ENCODE peak calls at places on chromosomes 5 and 9, in four cellular contexts. O, V, X and R are unnamed samples.
A peak's percentile ranks its signal among the peaks of the same experiment; 100 is the strongest.

GRCh38 chr5:180801596-180802324 is 846 bp downstream of the MGAT1 start:
- DNase-seq in O (no peak), V (no peak), X (no peak), R (no peak)

GRCh38 chr5:111756701-111757581 is at the start of gene NREP:
- DNase-seq in O (peak; percentile 71), V (peak; percentile 90), X (peak; percentile 86), R (peak; percentile 70)

GRCh38 chr5:20678814-20679298 is 690.9 kb upstream of the CDH18 start:
- DNase-seq in O (no peak), V (no peak), X (peak; percentile 12), R (peak; percentile 88)

GRCh38 chr9:111178361-111179043 is 140.2 kb upstream of the LPAR1 start:
- DNase-seq in O (no peak), V (no peak), X (no peak), R (peak; percentile 11)

GRCh38 chr9:75071530-75072122 is 16.3 kb downstream of the NMRK1 start:
- DNase-seq in O (no peak), V (no peak), X (peak; percentile 51), R (no peak)

GRCh38 chr9:75274781-75275180 is 186.5 kb downstream of the OSTF1 start:
- DNase-seq in O (no peak), V (no peak), X (no peak), R (no peak)

GRCh38 chr9:29966247-29966646 is 2393.0 kb upstream of the C9orf72 start:
- DNase-seq in O (no peak), V (no peak), X (no peak), R (peak; percentile 2)

GRCh38 chr9:107700902-107701301 is 211.3 kb upstream of the KLF4 start:
- DNase-seq in O (no peak), V (no peak), X (no peak), R (no peak)

GRCh38 chr5:64074533-64074932 is 91.1 kb upstream of the RNF180 start:
- DNase-seq in O (peak; percentile 14), V (peak; percentile 21), X (peak; percentile 12), R (peak; percentile 49)

GRCh38 chr5:153147891-153148623 is 342.4 kb upstream of the GRIA1 start:
- DNase-seq in O (peak; percentile 17), V (peak; percentile 11), X (peak; percentile 1), R (peak; percentile 25)

GRCh38 chr5:87650284-87650683 is 237.6 kb upstream of the CCNH start:
- DNase-seq in O (no peak), V (no peak), X (no peak), R (no peak)

GRCh38 chr5:160311491-160312138 is 749 bp downstream of the CCNJL start:
- DNase-seq in O (peak; percentile 14), V (no peak), X (no peak), R (no peak)

GRCh38 chr5:1749346-1750124 is 50.1 kb downstream of the MRPL36 start:
- DNase-seq in O (peak; percentile 5), V (no peak), X (no peak), R (no peak)

GRCh38 chr5:126097881-126098280 is 325.3 kb upstream of the GRAMD2B start:
- DNase-seq in O (no peak), V (no peak), X (no peak), R (no peak)

GRCh38 chr5:41095324-41096101 is 24.4 kb upstream of the MROH2B start:
- DNase-seq in O (no peak), V (no peak), X (no peak), R (no peak)

GRCh38 chr5:180161420-180162303 is 47.3 kb downstream of the RASGEF1C start:
- DNase-seq in O (no peak), V (peak; percentile 31), X (peak; percentile 23), R (no peak)

GRCh38 chr5:160262665-160263064 is 33.4 kb downstream of the FABP6 start:
- DNase-seq in O (no peak), V (no peak), X (peak; percentile 79), R (no peak)

GRCh38 chr5:1938310-1939000 is 55.7 kb upstream of the IRX4 start:
- DNase-seq in O (no peak), V (no peak), X (no peak), R (no peak)

GRCh38 chr5:136023935-136024645 is 4.7 kb upstream of the TGFBI start:
- DNase-seq in O (no peak), V (no peak), X (no peak), R (no peak)

GRCh38 chr5:168114444-168115017 is 176.9 kb upstream of the WWC1 start:
- DNase-seq in O (peak; percentile 86), V (peak; percentile 44), X (peak; percentile 52), R (peak; percentile 70)

GRCh38 chr9:134065720-134066419 is 2.0 kb downstream of the BRD3 start:
- DNase-seq in O (no peak), V (peak; percentile 81), X (peak; percentile 62), R (peak; percentile 17)

GRCh38 chr9:78668148-78668825 is 371.4 kb downstream of the PSAT1 start:
- DNase-seq in O (no peak), V (no peak), X (no peak), R (no peak)

GRCh38 chr9:107039546-107039945 is 176.6 kb downstream of the ZNF462 start:
- DNase-seq in O (no peak), V (no peak), X (no peak), R (no peak)

GRCh38 chr9:109975574-109976327 is 195.8 kb downstream of the PALM2AKAP2 start:
- DNase-seq in O (no peak), V (no peak), X (no peak), R (no peak)

GRCh38 chr5:128111818-128112448 is 28.4 kb downstream of the SLC12A2 start:
- DNase-seq in O (no peak), V (no peak), X (no peak), R (peak; percentile 39)

GRCh38 chr5:179241175-179241574 is 104.1 kb downstream of the ADAMTS2 start:
- DNase-seq in O (peak; percentile 6), V (no peak), X (no peak), R (no peak)

GRCh38 chr5:35924122-35924949 is 14.1 kb downstream of the CAPSL start:
- DNase-seq in O (no peak), V (no peak), X (no peak), R (no peak)

GRCh38 chr5:134465856-134466240 is 54.2 kb upstream of the CDKN2AIPNL start:
- DNase-seq in O (peak; percentile 89), V (peak; percentile 73), X (peak; percentile 93), R (peak; percentile 89)

GRCh38 chr9:13436591-13436990 is 157.1 kb upstream of the MPDZ start:
- DNase-seq in O (no peak), V (no peak), X (no peak), R (no peak)

GRCh38 chr5:124580925-124581821 is 165.3 kb downstream of the ZNF608 start:
- DNase-seq in O (peak; percentile 88), V (peak; percentile 98), X (no peak), R (no peak)

GRCh38 chr9:26722755-26723154 is 169.8 kb downstream of the CAAP1 start:
- DNase-seq in O (no peak), V (no peak), X (no peak), R (no peak)

GRCh38 chr5:54900906-54901725 is 84.3 kb downstream of the ESM1 start:
- DNase-seq in O (no peak), V (no peak), X (no peak), R (no peak)

GRCh38 chr5:171478946-171479775 is 59.7 kb downstream of the FGF18 start:
- DNase-seq in O (no peak), V (no peak), X (no peak), R (no peak)

DNA sequence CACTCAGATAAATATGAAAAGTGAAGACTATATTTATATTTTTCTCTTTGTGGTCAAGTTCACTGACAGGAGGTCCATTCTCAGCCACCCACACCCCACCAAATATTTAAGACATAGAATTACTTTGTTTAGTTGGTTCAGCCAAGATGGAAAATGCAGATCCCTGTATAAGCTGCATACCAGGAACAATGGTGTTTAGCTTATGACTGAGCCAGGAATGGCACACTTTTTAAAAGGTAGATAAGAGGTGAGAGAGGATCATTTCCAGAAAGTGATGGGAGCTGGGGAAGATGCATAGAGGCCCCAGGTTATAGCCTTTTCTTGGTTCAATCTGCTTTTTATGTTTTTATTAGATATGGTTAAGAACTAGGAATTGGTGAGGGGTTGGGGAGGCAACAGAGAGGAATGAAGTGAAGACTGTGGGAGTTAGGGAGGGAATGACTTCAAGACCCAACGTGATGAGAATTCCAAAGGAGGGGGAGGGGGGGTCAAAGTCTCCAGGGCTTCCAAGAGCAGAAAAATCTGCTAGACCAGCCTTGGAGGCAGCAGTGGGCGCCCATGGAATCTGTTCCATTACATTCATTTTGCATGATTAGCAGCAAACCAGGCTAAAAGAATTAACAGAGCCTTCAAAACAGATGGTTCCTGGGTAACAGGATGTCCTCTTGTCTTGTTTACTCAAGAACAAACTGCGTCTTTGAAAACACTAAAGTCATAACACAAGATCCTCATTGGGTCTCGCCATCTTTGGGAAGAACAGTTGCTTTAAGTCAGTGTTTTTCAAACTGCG is 95.2 kb downstream of the FGF1 start:
- DNase-seq in O (no peak), V (no peak), X (no peak), R (no peak)
- TF ChIP-seq ESRRA in O (no peak), V (no peak), X (no peak), R (no peak)

DNA sequence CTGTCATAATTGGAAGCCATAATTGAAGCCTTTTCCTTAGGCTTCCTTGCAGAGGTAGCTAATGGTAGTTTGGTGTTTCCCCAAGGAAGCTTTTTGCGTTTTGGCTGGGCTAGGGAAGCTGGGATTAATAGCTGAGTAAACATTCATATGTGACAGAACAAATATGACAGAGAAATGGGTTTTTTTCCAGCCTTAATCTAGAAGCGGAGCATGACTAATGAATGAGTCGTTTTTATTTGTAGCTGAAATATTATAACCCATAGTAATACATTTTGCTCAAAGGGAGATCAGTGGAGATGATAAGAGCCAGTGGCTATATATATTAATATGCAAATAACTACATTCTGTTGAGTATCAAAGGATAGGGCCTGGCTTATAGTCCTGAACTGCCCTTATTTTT is 17.1 kb downstream of the HMGXB3 start:
- DNase-seq in O (no peak), V (no peak), X (no peak), R (no peak)
- TF ChIP-seq HMGXB4 in O (no peak), V (no peak), X (no peak), R (no peak)

DNA sequence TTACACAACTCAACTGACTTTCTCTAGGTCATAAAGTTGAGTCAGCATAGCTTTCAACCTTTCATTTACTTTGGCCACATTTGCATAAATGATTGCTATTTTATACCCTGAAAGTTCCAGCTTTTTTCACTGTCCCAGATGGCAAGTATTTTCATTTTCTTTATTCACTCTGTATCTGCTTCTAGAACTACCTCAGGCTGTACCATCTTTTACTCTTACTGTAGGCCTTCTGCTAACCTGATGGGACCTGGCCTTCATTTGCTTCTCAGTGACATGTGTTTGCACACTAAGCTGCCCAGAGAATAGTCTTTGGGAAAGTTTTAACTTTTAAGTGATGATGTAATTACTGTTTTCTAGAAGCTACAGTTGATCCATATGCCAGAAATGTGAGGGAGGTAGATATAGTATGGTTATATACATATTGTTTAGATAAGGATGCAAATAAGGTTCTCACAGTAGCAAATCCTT is 115.3 kb downstream of the CDC42SE2 start:
- DNase-seq in O (no peak), V (peak; percentile 26), X (peak; percentile 34), R (peak; percentile 23)
- TF ChIP-seq ESRRA in O (no peak), V (no peak), X (no peak), R (no peak)

GRCh38 chr5:164252-164651 is 27.0 kb upstream of the LRRC14B start:
- DNase-seq in O (peak; percentile 15), V (no peak), X (peak; percentile 19), R (no peak)
- TF ChIP-seq HMGXB4 in O (no peak), V (no peak), X (no peak), R (no peak)

GRCh38 chr9:83154821-83155220 is 91.9 kb upstream of the RASEF start:
- DNase-seq in O (no peak), V (no peak), X (no peak), R (no peak)
- TF ChIP-seq ESRRA in O (no peak), V (no peak), X (no peak), R (no peak)